ENCODE peak calls at places on chromosomes 11 and 22, in ten cellular contexts. P is NCI-H1092 treated with DMSO at 0.1 percent for 48 hours; F is mammary epithelial cell; N is HS-5; X is NCI-H69; A is stimulated activated CD4-positive, alpha-beta T cell treated with anti-CD3 and anti-CD28 coated beads, TNF-alpha, amount 100 ng/mL, for 1 hour; M is T follicular helper cell; H is cerebellar cortex; R is NCI-H748 treated with DMSO at 0.1 percent for 48 hours; W is astrocyte of the spinal cord. V is an unnamed sample.
A peak's percentile ranks its signal among the peaks of the same experiment; 100 is the strongest.

GRCh38 chr11:68545796-68546195 is 85.2 kb downstream of the PPP6R3 start:
- DNase-seq in A (no peak), P (no peak), R (no peak), N (no peak), X (no peak), M (no peak), H (no peak), F (peak; percentile 13), W (no peak), V (no peak)

GRCh38 chr22:19596680-19597398 is 72.6 kb upstream of the CLDN5 start:
- DNase-seq in F (no peak), R (no peak), A (no peak), P (no peak), N (no peak), M (no peak), X (peak; percentile 60), H (no peak), W (peak; percentile 47), V (no peak)

GRCh38 chr11:96263361-96263763 is 79.6 kb downstream of the MAML2 start:
- DNase-seq in F (peak; percentile 83), N (peak; percentile 80), X (peak; percentile 35), W (peak; percentile 57), M (no peak), A (no peak), R (no peak), P (no peak), H (no peak), V (peak; percentile 90)

GRCh38 chr22:36432592-36433317 is 45.0 kb upstream of the MYH9 start:
- DNase-seq in M (no peak), P (no peak), X (peak; percentile 52), W (peak; percentile 49), F (no peak), H (peak; percentile 50), A (no peak), N (no peak), R (no peak), V (peak; percentile 90)

GRCh38 chr11:18699848-18700261 is 1.3 kb downstream of the TMEM86A start:
- DNase-seq in M (no peak), P (no peak), A (no peak), F (no peak), R (no peak), N (no peak), W (no peak), H (no peak), X (peak; percentile 20), V (no peak)

GRCh38 chr11:95778699-95779098 is 10.9 kb downstream of the FAM76B start:
- DNase-seq in F (no peak), W (no peak), P (no peak), X (no peak), R (no peak), H (no peak), N (no peak), M (no peak), A (no peak), V (no peak)

GRCh38 chr11:122796128-122796717 is 42.1 kb upstream of the CRTAM start:
- DNase-seq in W (no peak), A (peak; percentile 33), X (peak; percentile 52), M (peak; percentile 33), N (no peak), H (no peak), R (peak; percentile 0), P (peak; percentile 39), F (no peak), V (no peak)

GRCh38 chr11:44627911-44628729 is 62.7 kb downstream of the CD82 start:
- DNase-seq in W (peak; percentile 39), H (peak; percentile 98), R (peak; percentile 70), F (no peak), P (peak; percentile 93), N (no peak), M (no peak), A (no peak), X (peak; percentile 93), V (peak; percentile 72)

GRCh38 chr22:49555526-49555925 is 272.1 kb downstream of the BRD1 start:
- DNase-seq in M (no peak), H (no peak), P (no peak), A (no peak), X (no peak), R (no peak), N (no peak), F (no peak), W (no peak), V (no peak)

GRCh38 chr11:118791961-118792578 is 1.1 kb upstream of the DDX6 start:
- DNase-seq in R (no peak), W (no peak), M (peak; percentile 18), P (no peak), X (peak; percentile 36), H (no peak), N (no peak), A (no peak), F (no peak), V (no peak)

GRCh38 chr11:61281581-61282250 is 13.4 kb downstream of the VWCE start:
- DNase-seq in W (peak; percentile 32), H (peak; percentile 53), P (no peak), R (peak; percentile 21), N (no peak), X (peak; percentile 47), A (no peak), F (peak; percentile 22), M (no peak), V (peak; percentile 24)

GRCh38 chr11:130052556-130052955 is 17.1 kb upstream of the APLP2 start:
- DNase-seq in X (no peak), M (no peak), F (no peak), N (no peak), P (no peak), A (no peak), H (no peak), R (no peak), W (no peak), V (no peak)

GRCh38 chr22:22342697-22343602 is 98.4 kb downstream of the VPREB1 start:
- DNase-seq in M (peak; percentile 34), A (peak; percentile 22), N (no peak), F (peak; percentile 70), X (peak; percentile 83), R (peak; percentile 0), P (peak; percentile 15), W (peak; percentile 10), H (peak; percentile 46), V (peak; percentile 1)

GRCh38 chr11:72146625-72147024 is 11.1 kb downstream of the FOLR3 start:
- DNase-seq in R (no peak), F (no peak), A (no peak), W (no peak), X (no peak), M (no peak), H (no peak), N (no peak), P (no peak), V (no peak)

GRCh38 chr11:119538748-119539147 is 115.8 kb upstream of the THY1 start:
- DNase-seq in M (no peak), H (no peak), A (no peak), F (no peak), W (no peak), R (no peak), X (no peak), P (no peak), N (peak; percentile 9), V (no peak)

GRCh38 chr11:35082322-35083180 is 56.4 kb upstream of the CD44 start:
- DNase-seq in R (no peak), P (no peak), A (peak; percentile 63), W (peak; percentile 88), M (peak; percentile 80), F (peak; percentile 86), X (peak; percentile 22), N (peak; percentile 89), H (no peak), V (peak; percentile 92)

GRCh38 chr11:69382131-69383128 is 88.5 kb downstream of the MYEOV start:
- DNase-seq in M (no peak), R (no peak), H (no peak), W (no peak), F (no peak), N (no peak), P (no peak), X (peak; percentile 42), A (no peak), V (peak; percentile 40)

GRCh38 chr11:43947815-43948214 is 5.4 kb downstream of the C11orf96 start:
- DNase-seq in P (no peak), H (no peak), X (peak; percentile 36), F (no peak), W (no peak), R (no peak), N (no peak), A (no peak), M (no peak), V (no peak)

GRCh38 chr11:30683176-30683575 is 97.0 kb upstream of the MPPED2 start:
- DNase-seq in P (no peak), R (no peak), N (peak; percentile 8), A (no peak), F (no peak), W (no peak), X (no peak), H (no peak), M (no peak), V (no peak)

GRCh38 chr22:20258584-20259335 is 9.4 kb downstream of the RTN4R start:
- DNase-seq in M (no peak), P (no peak), H (no peak), W (no peak), X (peak; percentile 27), R (no peak), A (no peak), F (no peak), N (no peak), V (no peak)